ENCODE peak calls at places on chromosomes 1 and 21, in ten cellular contexts. L is transverse colon; G is K562; J is mammary epithelial cell; U is CD8-positive, alpha-beta T cell; A is CD4-positive, alpha-beta T cell; D is upper lobe of right lung; I is hepatocyte; X is colonic mucosa; E is lower lobe of right lung. K is an unnamed sample.

GRCh38 chr1:4634156-4634792 is 20.1 kb upstream of the AJAP1 start:
- DNase-seq in D (peak; percentile 6), U (no peak), G (no peak), L (no peak), J (no peak), A (no peak), I (no peak), E (no peak), X (no peak), K (no peak)

GRCh38 chr1:209328178-209328577 is 255.3 kb upstream of the CAMK1G start:
- DNase-seq in L (no peak), U (no peak), I (no peak), G (no peak), D (no peak), E (no peak), X (no peak), J (no peak), A (no peak), K (no peak)

GRCh38 chr1:247212012-247212411 is 40.2 kb upstream of the ZNF124 start:
- DNase-seq in E (no peak), I (no peak), X (no peak), J (peak; percentile 39), A (no peak), U (no peak), L (peak; percentile 13), G (peak; percentile 32), D (no peak), K (no peak)

GRCh38 chr21:19607983-19608668 is 1204.5 kb upstream of the TMPRSS15 start:
- DNase-seq in I (peak; percentile 11), A (no peak), L (no peak), E (no peak), X (no peak), J (no peak), D (no peak), U (no peak), G (no peak), K (no peak)

GRCh38 chr1:203085528-203086406 is at the start of gene MYOG:
- DNase-seq in I (no peak), A (no peak), U (no peak), J (no peak), E (no peak), D (no peak), X (no peak), L (no peak), G (no peak), K (no peak)

GRCh38 chr1:68128157-68128556 is 77.7 kb upstream of the DIRAS3 start:
- DNase-seq in L (no peak), E (no peak), U (no peak), J (peak; percentile 17), G (no peak), A (no peak), X (no peak), I (no peak), D (no peak), K (no peak)

GRCh38 chr1:150221552-150221951 is 14.4 kb downstream of the ANP32E start:
- DNase-seq in I (peak; percentile 22), E (no peak), L (no peak), U (no peak), J (no peak), X (no peak), G (no peak), D (no peak), A (no peak), K (no peak)

GRCh38 chr1:217943361-217943760 is 312.2 kb downstream of the SPATA17 start:
- DNase-seq in L (no peak), X (no peak), D (no peak), E (no peak), U (no peak), J (no peak), A (no peak), G (no peak), I (no peak), K (no peak)

GRCh38 chr1:164226977-164227376 is 332.0 kb upstream of the PBX1 start:
- DNase-seq in J (no peak), E (no peak), X (no peak), U (no peak), G (no peak), D (no peak), I (no peak), L (no peak), A (no peak), K (no peak)
- H3K9me3 ChIP-seq in J (no peaks in the 10 kb centered on the region), E (no peaks in the 10 kb centered on the region), X (no peaks in the 10 kb centered on the region), U (no peaks in the 10 kb centered on the region), G (no peaks in the 10 kb centered on the region), D (no peaks in the 10 kb centered on the region), I (no peaks in the 10 kb centered on the region), L (no peaks in the 10 kb centered on the region), A (no peaks in the 10 kb centered on the region), K (peaks cover 3% of the 10 kb centered on the region)

GRCh38 chr21:21196848-21197247 is 198.6 kb downstream of the NCAM2 start:
- DNase-seq in G (no peak), L (no peak), X (no peak), A (no peak), I (no peak), J (no peak), E (no peak), D (no peak), U (no peak), K (no peak)

GRCh38 chr21:21200939-21201610 is 202.9 kb downstream of the NCAM2 start:
- DNase-seq in A (no peak), E (no peak), U (no peak), G (no peak), J (no peak), L (no peak), X (no peak), D (no peak), I (no peak), K (no peak)

GRCh38 chr21:21200103-21200938 is 202.1 kb downstream of the NCAM2 start:
- DNase-seq in A (no peak), J (no peak), X (peak; percentile 26), E (no peak), L (peak; percentile 27), U (no peak), D (no peak), I (peak; percentile 62), G (peak; percentile 50), K (peak; percentile 14)

GRCh38 chr21:21196087-21196486 is 197.9 kb downstream of the NCAM2 start:
- DNase-seq in L (no peak), U (no peak), X (no peak), E (no peak), I (no peak), G (no peak), A (no peak), J (no peak), D (no peak), K (no peak)

DNA sequence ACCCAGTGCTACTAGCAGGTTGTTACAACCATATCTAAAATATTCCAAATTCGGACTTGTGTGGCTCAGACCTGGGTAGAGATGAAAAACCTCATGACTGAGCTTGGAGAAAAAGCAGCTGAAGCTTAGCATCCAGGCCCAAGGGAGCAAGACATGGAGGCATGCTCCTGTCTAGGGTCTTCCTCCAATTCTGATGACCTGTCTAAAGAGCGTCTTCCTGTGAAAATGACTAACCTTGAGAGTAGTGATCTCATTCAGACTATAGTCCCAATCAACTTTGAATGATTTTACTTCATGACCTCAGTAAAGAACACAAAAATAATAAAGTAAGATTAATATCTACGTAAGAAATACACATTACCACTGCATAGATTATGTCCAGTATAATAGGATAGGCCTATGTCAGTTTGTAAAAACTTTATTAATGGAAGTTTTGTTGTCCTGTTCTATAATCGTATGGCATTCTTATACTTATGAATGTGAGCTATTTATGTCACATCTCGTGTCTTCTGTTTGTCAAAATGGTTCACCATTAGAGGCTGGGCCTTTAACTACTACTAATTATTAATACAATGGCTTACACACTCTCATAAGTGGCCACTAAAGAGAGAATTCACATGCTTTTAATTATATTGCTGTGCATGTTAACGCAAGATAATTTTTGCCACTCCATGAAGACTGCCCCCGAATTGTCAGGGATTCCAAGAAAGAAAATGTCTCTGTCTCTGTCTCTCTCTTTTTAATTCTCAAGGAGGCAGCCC is 201.3 kb downstream of the NCAM2 start:
- DNase-seq in E (no peak), A (no peak), G (no peak), L (no peak), I (no peak), U (no peak), X (no peak), J (no peak), D (no peak), K (no peak)
- H3K27me3 ChIP-seq in E (no peaks in the 10 kb centered on the region), A (no peaks in the 10 kb centered on the region), G (no peaks in the 10 kb centered on the region), L (no peaks in the 10 kb centered on the region), I (no peaks in the 10 kb centered on the region), U (no peaks in the 10 kb centered on the region), X (no peaks in the 10 kb centered on the region), J (no peaks in the 10 kb centered on the region), D (no peaks in the 10 kb centered on the region), K (no peaks in the 10 kb centered on the region)

GRCh38 chr1:151578941-151579340 is 32.9 kb upstream of the SNX27 start:
- DNase-seq in I (no peak), J (no peak), G (no peak), A (no peak), L (no peak), D (no peak), E (no peak), U (no peak), X (no peak), K (no peak)

GRCh38 chr1:151581946-151582345 is 29.9 kb upstream of the SNX27 start:
- DNase-seq in L (no peak), G (no peak), E (no peak), J (no peak), D (no peak), A (no peak), X (no peak), U (no peak), I (no peak), K (no peak)

GRCh38 chr1:151577173-151577572 is 34.7 kb upstream of the SNX27 start:
- DNase-seq in L (no peak), G (no peak), I (no peak), D (no peak), U (no peak), A (no peak), X (no peak), E (no peak), J (no peak), K (no peak)

GRCh38 chr1:151581446-151581845 is 30.4 kb upstream of the SNX27 start:
- DNase-seq in E (no peak), X (no peak), J (no peak), U (no peak), G (no peak), I (no peak), D (no peak), A (no peak), L (no peak), K (no peak)

DNA sequence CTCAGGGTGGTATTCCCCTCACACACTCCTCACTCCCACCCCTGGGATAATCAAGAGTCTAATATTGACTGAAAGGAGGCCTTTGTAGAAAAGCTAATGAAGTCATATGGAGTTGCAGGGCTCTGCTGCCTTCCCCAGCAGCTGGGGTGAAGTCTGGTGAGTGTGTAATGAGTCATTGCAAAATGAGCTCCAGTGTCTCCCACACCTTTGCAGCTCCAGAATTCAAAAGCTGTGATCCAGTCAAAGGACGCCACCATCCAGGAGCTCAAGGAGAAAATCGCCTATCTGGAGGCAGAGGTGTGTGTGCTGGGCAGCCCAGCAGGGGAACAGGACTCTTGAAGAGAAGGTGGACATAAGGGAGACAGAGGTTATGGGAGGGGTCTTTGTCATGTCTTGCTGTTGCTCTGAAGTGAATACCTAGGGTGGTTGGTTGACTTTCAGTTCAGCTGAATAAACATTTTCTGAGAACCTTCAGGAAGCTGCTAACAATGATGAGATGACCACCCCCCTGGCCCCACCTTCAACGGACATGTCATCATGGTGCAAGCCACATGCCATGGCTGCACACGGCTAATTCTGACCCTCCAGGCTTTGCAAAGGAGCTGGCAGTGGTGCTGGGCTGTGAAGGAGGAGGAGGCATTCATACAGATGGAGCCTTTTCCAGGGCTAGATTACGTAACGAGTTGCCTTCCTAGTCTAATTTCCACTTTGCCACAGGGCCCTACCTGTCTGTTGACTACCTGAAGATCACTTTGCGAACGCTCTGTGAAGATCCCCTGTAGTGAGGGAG is 32.2 kb upstream of the SNX27 start:
- DNase-seq in A (no peak), X (no peak), L (no peak), I (no peak), G (no peak), J (peak; percentile 78), D (no peak), U (no peak), E (no peak), K (no peak)
- TF ChIP-seq CTCF in A (no peak), X (no peak), L (no peak), I (no peak), G (no peak), J (no peak), D (no peak), U (no peak), E (no peak), K (no peak)

GRCh38 chr21:28212056-28212455 is 780.6 kb downstream of the LTN1 start:
- DNase-seq in D (no peak), U (no peak), L (no peak), E (no peak), G (no peak), I (no peak), J (no peak), A (no peak), X (no peak), K (no peak)

GRCh38 chr21:28216976-28217523 is 775.6 kb downstream of the LTN1 start:
- DNase-seq in U (no peak), X (no peak), G (no peak), D (no peak), L (no peak), I (peak; percentile 17), E (no peak), J (peak; percentile 3), A (no peak), K (no peak)

GRCh38 chr21:28207776-28208175 is 784.9 kb downstream of the LTN1 start:
- DNase-seq in A (no peak), L (no peak), E (no peak), U (no peak), X (no peak), G (no peak), J (no peak), I (no peak), D (no peak), K (no peak)

GRCh38 chr21:28215214-28215954 is 777.3 kb downstream of the LTN1 start:
- DNase-seq in U (no peak), A (no peak), G (no peak), L (no peak), X (no peak), D (no peak), E (no peak), I (no peak), J (peak; percentile 66), K (no peak)

DNA sequence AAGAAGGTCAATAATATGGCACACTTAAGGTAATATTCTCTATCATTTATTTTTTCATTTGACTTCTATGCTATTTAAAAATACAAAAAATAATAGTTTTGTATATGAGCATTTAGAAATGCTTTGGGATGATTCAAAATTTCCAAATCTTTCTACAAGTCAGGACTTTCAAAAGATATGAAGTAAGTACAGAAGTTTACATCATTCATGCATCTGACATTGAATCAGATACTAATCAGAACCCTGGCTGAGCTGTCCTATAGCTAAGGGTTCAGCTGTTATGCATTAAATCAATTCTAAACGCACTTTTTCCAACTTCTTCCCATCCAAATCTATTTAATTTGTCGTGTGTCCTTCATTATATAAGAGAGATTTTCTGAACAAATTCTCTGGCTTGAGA is 779.5 kb downstream of the LTN1 start:
- DNase-seq in I (no peak), G (no peak), A (no peak), D (no peak), X (no peak), L (no peak), E (no peak), J (no peak), U (no peak), K (no peak)
- H3K9me3 ChIP-seq in I (no peaks in the 10 kb centered on the region), G (no peaks in the 10 kb centered on the region), A (no peaks in the 10 kb centered on the region), D (no peaks in the 10 kb centered on the region), X (no peaks in the 10 kb centered on the region), L (no peaks in the 10 kb centered on the region), E (no peaks in the 10 kb centered on the region), J (no peaks in the 10 kb centered on the region), U (no peaks in the 10 kb centered on the region), K (no peaks in the 10 kb centered on the region)

K was measured in tibial nerve.